ENCODE peak calls at places on chromosomes 7 and 10, in ten cellular contexts. O, Q, V, U, P, H, X, R, W and E are unnamed samples.

GRCh38 chr10:65769828-65770227 is 1156.0 kb upstream of the LRRTM3 start:
- DNase-seq in O (no peak), Q (no peak), V (no peak), U (no peak), P (no peak), H (no peak), X (no peak), R (no peak), W (no peak), E (no peak)

GRCh38 chr7:42763137-42763551 is 148.7 kb downstream of the C7orf25 start:
- DNase-seq in O (no peak), Q (peak), V (no peak), U (no peak), P (peak), H (no peak), X (no peak), R (no peak), W (no peak), E (no peak)

GRCh38 chr7:12584940-12585339 is 14.4 kb downstream of the SCIN start:
- DNase-seq in O (no peak), Q (no peak), V (peak), U (no peak), P (no peak), H (no peak), X (no peak), R (no peak), W (no peak), E (peak)

GRCh38 chr10:93991596-93992284 is 2.0 kb upstream of the PLCE1 start:
- DNase-seq in O (no peak), Q (peak), V (no peak), U (no peak), P (peak), H (no peak), X (no peak), R (peak), W (peak), E (no peak)

GRCh38 chr7:150379590-150380379 is 655 bp downstream of the ZNF775 start:
- DNase-seq in O (no peak), Q (peak), V (no peak), U (no peak), P (peak), H (no peak), X (no peak), R (no peak), W (no peak), E (peak)

GRCh38 chr10:119325131-119325530 is 117.8 kb downstream of the GRK5 start:
- DNase-seq in O (no peak), Q (no peak), V (no peak), U (no peak), P (peak), H (no peak), X (no peak), R (no peak), W (no peak), E (no peak)

GRCh38 chr7:7798510-7798909 is 80.1 kb upstream of the RPA3 start:
- DNase-seq in O (no peak), Q (no peak), V (no peak), U (no peak), P (no peak), H (no peak), X (no peak), R (no peak), W (no peak), E (peak)

GRCh38 chr10:50619882-50620281 is 3.9 kb downstream of the SGMS1 start:
- DNase-seq in O (no peak), Q (no peak), V (no peak), U (no peak), P (no peak), H (no peak), X (no peak), R (no peak), W (no peak), E (no peak)

GRCh38 chr7:3267928-3268690 is 32.9 kb upstream of the SDK1 start:
- DNase-seq in O (no peak), Q (no peak), V (peak), U (no peak), P (peak), H (no peak), X (peak), R (peak), W (no peak), E (no peak)

GRCh38 chr7:99498546-99498944 is 1.5 kb downstream of the ZNF394 start:
- DNase-seq in O (no peak), Q (no peak), V (no peak), U (no peak), P (no peak), H (no peak), X (no peak), R (no peak), W (no peak), E (no peak)

GRCh38 chr10:71729023-71729649 is 9.6 kb upstream of the C10orf105 start:
- DNase-seq in O (no peak), Q (no peak), V (no peak), U (peak), P (peak), H (no peak), X (no peak), R (no peak), W (peak), E (no peak)

GRCh38 chr7:47751068-47751467 is 169.2 kb upstream of the TNS3 start:
- DNase-seq in O (no peak), Q (no peak), V (no peak), U (no peak), P (no peak), H (no peak), X (no peak), R (no peak), W (no peak), E (no peak)

GRCh38 chr7:106339513-106340246 is 54.9 kb upstream of the NAMPT start:
- DNase-seq in O (no peak), Q (no peak), V (no peak), U (no peak), P (no peak), H (no peak), X (no peak), R (no peak), W (no peak), E (no peak)

DNA sequence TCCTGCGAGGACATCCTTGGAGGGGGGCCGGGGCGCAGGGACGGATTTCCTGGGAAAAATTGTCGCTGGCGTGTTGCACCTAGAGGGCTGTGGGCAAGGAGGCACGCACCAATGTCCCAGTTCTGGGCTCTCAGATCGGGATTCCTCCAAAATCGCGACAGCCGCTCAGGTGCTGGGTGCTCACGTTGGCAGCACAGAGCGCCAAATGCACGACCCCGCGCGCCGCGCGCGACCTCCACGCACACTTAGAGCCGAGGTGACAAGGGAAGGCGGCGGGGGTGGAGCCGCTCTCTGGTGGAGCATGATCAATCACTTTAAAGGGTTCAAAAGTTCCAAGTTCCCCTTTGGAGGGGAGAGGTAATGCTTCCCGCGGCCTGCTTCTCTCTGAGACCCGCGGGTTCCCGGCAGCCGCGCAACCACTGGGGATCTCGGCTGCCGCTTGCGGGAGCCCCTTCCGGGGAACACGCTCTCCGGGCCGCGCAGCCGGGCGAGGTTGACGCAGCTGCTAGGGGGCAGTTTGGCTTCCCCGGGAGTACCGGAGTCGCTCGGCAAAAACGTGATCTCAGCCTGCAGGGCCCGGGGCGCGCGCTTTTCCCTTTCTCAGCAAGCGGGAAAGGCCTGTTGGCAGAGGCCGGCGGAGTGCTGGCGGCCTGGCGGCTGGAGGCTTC is 25.4 kb downstream of the SKIDA1 start:
- DNase-seq in O (no peak), Q (peak), V (no peak), U (no peak), P (no peak), H (no peak), X (no peak), R (no peak), W (no peak), E (no peak)
- TF ChIP-seq CTCF in O (no peak), Q (no peak), V (no peak), U (no peak), P (no peak), H (no peak), X (no peak), R (no peak), W (no peak), E (no peak)

DNA sequence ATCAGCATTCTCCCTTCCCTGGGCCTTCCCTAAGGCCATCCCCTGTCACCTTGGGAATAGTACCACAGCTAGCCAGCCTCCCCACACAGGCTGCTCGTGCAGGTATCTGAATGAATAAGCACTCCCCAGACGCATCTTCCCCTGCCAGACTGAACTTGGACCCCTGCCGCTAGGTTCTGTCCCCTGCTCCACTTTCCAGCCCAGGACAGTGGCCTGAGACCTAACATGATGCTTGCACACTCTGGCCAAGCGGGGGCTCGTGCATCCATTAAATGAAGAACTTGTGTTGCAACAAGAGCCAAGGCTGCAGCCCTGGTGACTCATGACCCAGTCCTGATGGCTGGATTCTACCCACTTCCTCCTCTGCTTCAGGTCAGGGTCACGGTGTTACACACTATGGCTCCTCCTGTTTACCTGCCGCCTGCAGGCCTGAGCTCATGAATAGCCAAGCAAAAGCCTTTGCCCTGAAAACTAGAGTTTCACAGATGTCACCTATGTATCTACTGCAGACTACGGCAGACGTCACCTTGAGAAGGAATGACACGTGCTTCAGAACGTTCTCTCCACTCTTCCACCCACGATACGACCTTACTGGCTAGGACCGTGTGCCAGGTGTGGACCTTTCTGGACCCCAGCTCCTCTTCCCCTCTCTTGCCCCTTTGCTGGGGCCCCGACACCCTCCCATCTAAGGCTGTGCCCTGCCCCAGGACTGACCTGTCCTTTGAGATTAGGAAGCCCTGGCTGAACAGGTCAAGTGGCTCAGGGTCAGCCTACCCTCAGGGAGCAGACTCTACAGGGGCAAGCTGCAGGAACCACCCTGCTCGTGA is 6.5 kb downstream of the ASB13 start:
- DNase-seq in O (no peak), Q (no peak), V (no peak), U (peak), P (peak), H (peak), X (no peak), R (peak), W (peak), E (peak)
- TF ChIP-seq CTCF in O (no peak), Q (no peak), V (no peak), U (no peak), P (no peak), H (no peak), X (no peak), R (no peak), W (no peak), E (no peak)

GRCh38 chr10:90969947-90970673 is 49.2 kb upstream of the ANKRD1 start:
- DNase-seq in O (no peak), Q (no peak), V (peak), U (no peak), P (peak), H (no peak), X (no peak), R (peak), W (no peak), E (no peak)
- TF ChIP-seq CTCF in O (no peak), Q (no peak), V (no peak), U (no peak), P (no peak), H (peak), X (peak), R (no peak), W (no peak), E (no peak)

GRCh38 chr7:40327113-40327512 is 192.3 kb downstream of the SUGCT start:
- DNase-seq in O (no peak), Q (no peak), V (no peak), U (no peak), P (no peak), H (no peak), X (no peak), R (no peak), W (no peak), E (no peak)

GRCh38 chr7:40332516-40332915 is 197.7 kb downstream of the SUGCT start:
- DNase-seq in O (no peak), Q (no peak), V (no peak), U (no peak), P (no peak), H (no peak), X (no peak), R (no peak), W (no peak), E (no peak)

GRCh38 chr7:40330408-40330807 is 195.6 kb downstream of the SUGCT start:
- DNase-seq in O (no peak), Q (no peak), V (no peak), U (no peak), P (no peak), H (no peak), X (no peak), R (no peak), W (no peak), E (no peak)

GRCh38 chr7:40331915-40332314 is 197.1 kb downstream of the SUGCT start:
- DNase-seq in O (no peak), Q (no peak), V (no peak), U (no peak), P (no peak), H (no peak), X (no peak), R (no peak), W (no peak), E (no peak)

GRCh38 chr7:40329601-40330153 is 194.9 kb downstream of the SUGCT start:
- DNase-seq in O (no peak), Q (no peak), V (no peak), U (peak), P (peak), H (no peak), X (peak), R (peak), W (no peak), E (peak)
- TF ChIP-seq CTCF in O (peak), Q (peak), V (peak), U (peak), P (peak), H (peak), X (peak), R (peak), W (peak), E (peak)

DNA sequence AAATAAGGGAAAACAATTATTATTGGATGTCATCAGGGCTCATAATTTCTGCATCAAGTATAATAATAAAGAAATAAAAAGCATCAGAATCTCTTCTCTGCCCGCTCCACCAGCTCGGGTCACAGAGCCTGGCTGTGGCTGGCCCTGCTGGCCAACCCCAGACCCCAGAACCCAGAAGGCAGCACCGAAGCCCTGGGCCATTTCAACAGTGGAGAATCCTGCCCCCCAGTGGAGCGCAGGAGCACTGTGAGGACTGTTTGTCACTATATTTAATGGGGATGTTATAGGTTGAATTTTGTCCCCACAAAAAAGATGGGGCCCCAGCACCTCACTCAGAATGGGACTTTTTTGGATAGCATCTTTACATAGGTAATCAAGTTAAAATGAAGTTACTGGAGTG is 27.3 kb downstream of the DENND11 start:
- DNase-seq in O (no peak), Q (peak), V (no peak), U (peak), P (peak), H (no peak), X (no peak), R (no peak), W (no peak), E (no peak)
- TF ChIP-seq CTCF in O (peak), Q (peak), V (peak), U (peak), P (peak), H (peak), X (peak), R (peak), W (peak), E (peak)

GRCh38 chr7:79063019-79063698 is 390.3 kb downstream of the MAGI2 start:
- DNase-seq in O (no peak), Q (no peak), V (no peak), U (no peak), P (no peak), H (no peak), X (no peak), R (no peak), W (no peak), E (no peak)
- TF ChIP-seq CTCF in O (peak), Q (peak), V (no peak), U (peak), P (peak), H (no peak), X (no peak), R (peak), W (no peak), E (no peak)